ENCODE peak calls at places on chromosomes 4 and X, in nine cellular contexts. E, U, T, A, G, Y, F, V and H are unnamed samples.

GRCh38 chr4:142585411-142585810 is 260.7 kb downstream of the INPP4B start:
- DNase-seq in Y (no peak), T (no peak), V (no peak), U (no peak), G (no peak), A (no peak), E (no peak), F (no peak), H (no peak)

GRCh38 chr4:125547842-125548241 is 233.1 kb downstream of the FAT4 start:
- DNase-seq in U (no peak), T (no peak), Y (no peak), G (no peak), E (no peak), F (no peak), V (no peak), A (no peak), H (no peak)

GRCh38 chr4:178142724-178143123 is 700.5 kb upstream of the AGA start:
- DNase-seq in T (no peak), Y (no peak), U (no peak), G (no peak), E (no peak), A (no peak), F (no peak), V (no peak), H (no peak)

GRCh38 chrX:105375816-105376215 is 155.3 kb upstream of the TEX13A start:
- DNase-seq in U (peak; percentile 14), E (no peak), G (no peak), T (no peak), V (no peak), A (no peak), Y (peak; percentile 3), F (no peak), H (no peak)

GRCh38 chr4:108902769-108903168 is 139.9 kb upstream of the ETNPPL start:
- DNase-seq in G (no peak), U (no peak), E (peak; percentile 30), A (no peak), V (no peak), F (no peak), T (no peak), Y (no peak), H (no peak)

GRCh38 chr4:47530801-47531200 is 45.7 kb downstream of the ATP10D start:
- DNase-seq in E (no peak), G (no peak), F (no peak), A (no peak), T (no peak), U (no peak), Y (no peak), V (no peak), H (no peak)

GRCh38 chrX:38860106-38861013 is 59.1 kb downstream of the MID1IP1 start:
- DNase-seq in G (no peak), T (no peak), A (peak; percentile 0), V (no peak), E (no peak), U (no peak), F (no peak), Y (no peak), H (no peak)

GRCh38 chr4:169059294-169060201 is 49.5 kb upstream of the CBR4 start:
- DNase-seq in A (no peak), G (no peak), E (no peak), F (peak; percentile 59), V (no peak), U (no peak), T (no peak), Y (no peak), H (no peak)

GRCh38 chrX:1093586-1094538 is 118.6 kb downstream of the CRLF2 start:
- DNase-seq in F (no peak), Y (no peak), A (no peak), U (no peak), V (no peak), T (peak; percentile 40), G (no peak), E (no peak), H (peak; percentile 30)

GRCh38 chr4:188160406-188160805 is 21.2 kb downstream of the TRIML1 start:
- DNase-seq in E (no peak), Y (no peak), G (no peak), V (no peak), F (no peak), U (no peak), T (no peak), A (no peak), H (no peak)

GRCh38 chr4:1359161-1359535 is 12.1 kb downstream of the UVSSA start:
- DNase-seq in U (no peak), F (no peak), E (no peak), V (no peak), A (no peak), G (no peak), Y (no peak), T (no peak), H (no peak)

GRCh38 chr4:182768821-182769220 is 148.4 kb downstream of the DCTD start:
- DNase-seq in T (no peak), A (no peak), G (no peak), F (no peak), U (no peak), V (no peak), Y (no peak), E (no peak), H (no peak)

GRCh38 chr4:25863347-25863784 is 578 bp upstream of the SEL1L3 start:
- DNase-seq in V (no peak), A (no peak), U (no peak), E (no peak), T (peak; percentile 67), Y (peak; percentile 54), G (peak; percentile 62), F (no peak), H (no peak)

GRCh38 chr4:127624176-127624575 is 8.6 kb upstream of the INTU start:
- DNase-seq in T (no peak), U (no peak), G (no peak), E (no peak), F (no peak), Y (no peak), V (no peak), A (no peak), H (no peak)

GRCh38 chr4:153963216-153963615 is 174.3 kb upstream of the SFRP2 start:
- DNase-seq in F (no peak), E (no peak), U (peak; percentile 9), A (no peak), Y (peak; percentile 85), G (no peak), T (no peak), V (no peak), H (no peak)

GRCh38 chr4:131061734-131062133 is 1965.8 kb downstream of the C4orf33 start:
- DNase-seq in E (no peak), T (no peak), V (no peak), Y (no peak), G (no peak), A (no peak), U (no peak), F (no peak), H (no peak)

GRCh38 chr4:57191523-57192034 is 81.4 kb upstream of the IGFBP7 start:
- DNase-seq in E (peak; percentile 48), Y (peak; percentile 45), A (no peak), G (no peak), T (no peak), U (peak; percentile 41), V (no peak), F (no peak), H (no peak)

GRCh38 chrX:108353452-108353851 is 84.8 kb downstream of the COL4A6 start:
- DNase-seq in A (no peak), Y (no peak), F (no peak), E (no peak), V (no peak), T (no peak), G (no peak), U (no peak), H (no peak)

GRCh38 chr4:90121961-90122748 is 5.0 kb upstream of the CCSER1 start:
- DNase-seq in Y (peak; percentile 20), U (no peak), E (no peak), T (no peak), A (no peak), F (no peak), V (no peak), G (no peak), H (no peak)

GRCh38 chr4:2417196-2417764 is 1.2 kb downstream of the ZFYVE28 start:
- DNase-seq in E (no peak), Y (no peak), U (no peak), V (no peak), A (no peak), T (no peak), F (no peak), G (peak; percentile 82), H (no peak)

GRCh38 chr4:915041-915474 is 17.1 kb downstream of the GAK start:
- DNase-seq in E (no peak), T (peak; percentile 50), A (no peak), F (no peak), Y (no peak), G (no peak), V (peak; percentile 18), U (no peak), H (peak; percentile 56)

GRCh38 chrX:129678176-129678880 is 23.6 kb upstream of the APLN start:
- DNase-seq in G (peak; percentile 69), U (no peak), A (no peak), Y (peak; percentile 51), V (no peak), E (no peak), F (no peak), T (peak; percentile 56), H (peak; percentile 60)

GRCh38 chr4:182212211-182212761 is 30.9 kb upstream of the TENM3 start:
- DNase-seq in V (no peak), F (peak; percentile 91), G (no peak), U (no peak), T (no peak), A (no peak), Y (no peak), E (no peak), H (no peak)

GRCh38 chrX:41350976-41351569 is 17.1 kb downstream of the DDX3X start:
- DNase-seq in G (no peak), V (no peak), U (no peak), E (no peak), A (no peak), T (no peak), Y (no peak), F (no peak), H (no peak)